ENCODE peak calls at places on chromosomes 1 and 21, in six cellular contexts. T is body of pancreas, F is heart left ventricle, M is spleen, R is upper lobe of left lung, I is stomach. G is an unnamed sample.

GRCh38 chr1:39132505-39133339 is 71.8 kb upstream of the MACF1 start:
- DNase-seq in T (peak; percentile 59), F (peak; percentile 89), M (peak; percentile 88), R (peak; percentile 92), I (peak; percentile 82), G (peak; percentile 85)

GRCh38 chr1:206808615-206809014 is 36.3 kb upstream of the IL10 start:
- DNase-seq in T (peak; percentile 28), F (no peak), M (no peak), R (no peak), I (no peak), G (no peak)

GRCh38 chr1:228986093-228986904 is 251.0 kb downstream of the RHOU start:
- DNase-seq in T (no peak), F (peak; percentile 68), M (no peak), R (no peak), I (peak; percentile 83), G (peak; percentile 36)

GRCh38 chr1:156577512-156577911 is 2.0 kb upstream of the TTC24 start:
- DNase-seq in T (no peak), F (no peak), M (no peak), R (no peak), I (no peak), G (no peak)

GRCh38 chr21:36854391-36854790 is 112.1 kb downstream of the HLCS start:
- DNase-seq in T (peak; percentile 20), F (peak; percentile 40), M (no peak), R (no peak), I (no peak), G (no peak)

GRCh38 chr1:153386500-153386901 is 4.4 kb downstream of the S100A8 start:
- DNase-seq in T (peak; percentile 69), F (peak; percentile 55), M (peak; percentile 80), R (peak; percentile 81), I (peak; percentile 29), G (no peak)

GRCh38 chr1:227161470-227161869 is 156.8 kb downstream of the CDC42BPA start:
- DNase-seq in T (no peak), F (no peak), M (no peak), R (no peak), I (no peak), G (no peak)

GRCh38 chr1:201511925-201512539 is 5.1 kb upstream of the CSRP1 start:
- DNase-seq in T (peak; percentile 62), F (peak; percentile 76), M (peak; percentile 84), R (peak; percentile 90), I (peak; percentile 72), G (no peak)

GRCh38 chr1:206829875-206830274 is 35.5 kb upstream of the IL20 start:
- DNase-seq in T (no peak), F (no peak), M (no peak), R (no peak), I (no peak), G (no peak)

GRCh38 chr1:41498809-41499208 is 14.3 kb upstream of the EDN2 start:
- DNase-seq in T (peak; percentile 83), F (peak; percentile 91), M (no peak), R (peak; percentile 88), I (peak; percentile 85), G (peak; percentile 85)

GRCh38 chr1:49185455-49185980 is 408.8 kb upstream of the BEND5 start:
- DNase-seq in T (no peak), F (no peak), M (no peak), R (no peak), I (no peak), G (no peak)

GRCh38 chr1:179995576-179995975 is 41.0 kb downstream of the CEP350 start:
- DNase-seq in T (no peak), F (no peak), M (no peak), R (no peak), I (no peak), G (no peak)

GRCh38 chr1:47713333-47713953 is 275.6 kb downstream of the FOXD2 start:
- DNase-seq in T (no peak), F (no peak), M (no peak), R (no peak), I (no peak), G (no peak)

GRCh38 chr1:54207287-54207686 is 7.3 kb downstream of the MRPL37 start:
- DNase-seq in T (no peak), F (no peak), M (no peak), R (no peak), I (no peak), G (no peak)

GRCh38 chr1:90706437-90707362 is 10.4 kb downstream of the BARHL2 start:
- DNase-seq in T (peak; percentile 51), F (no peak), M (peak; percentile 78), R (no peak), I (no peak), G (peak; percentile 78)

GRCh38 chr1:151838491-151839412 is 868 bp downstream of the C2CD4D start:
- DNase-seq in T (no peak), F (no peak), M (no peak), R (no peak), I (no peak), G (no peak)

GRCh38 chr21:45599146-45599581 is 44.4 kb upstream of the PCBP3 start:
- DNase-seq in T (no peak), F (no peak), M (peak; percentile 69), R (no peak), I (no peak), G (peak; percentile 49)

GRCh38 chr21:45603481-45603880 is 40.0 kb upstream of the PCBP3 start:
- DNase-seq in T (no peak), F (no peak), M (no peak), R (no peak), I (no peak), G (no peak)

GRCh38 chr21:45602106-45602505 is 41.4 kb upstream of the PCBP3 start:
- DNase-seq in T (no peak), F (no peak), M (peak; percentile 2), R (peak; percentile 3), I (no peak), G (peak; percentile 18)

GRCh38 chr21:45600248-45600647 is 43.3 kb upstream of the PCBP3 start:
- DNase-seq in T (no peak), F (no peak), M (peak; percentile 12), R (no peak), I (no peak), G (peak; percentile 12)

GRCh38 chr21:45601551-45601950 is 42.0 kb upstream of the PCBP3 start:
- DNase-seq in T (no peak), F (no peak), M (peak; percentile 59), R (no peak), I (no peak), G (peak; percentile 40)
- TF ChIP-seq POLR2A in T (no peak), F (no peak), M (no peak), R (no peak), I (no peak), G (no peak)

GRCh38 chr1:56522680-56523079 is 56.7 kb downstream of the PLPP3 start:
- DNase-seq in T (no peak), F (no peak), M (no peak), R (no peak), I (no peak), G (no peak)
- H3K36me3 ChIP-seq in T (peaks cover 5% of the 10 kb centered on the region), F (peaks cover 18% of the 10 kb centered on the region), M (no peaks in the 10 kb centered on the region), R (peaks cover 44% of the 10 kb centered on the region), I (peaks cover 42% of the 10 kb centered on the region), G (peaks cover 27% of the 10 kb centered on the region)

GRCh38 chr1:207858806-207859205 is 52.1 kb downstream of the CD34 start:
- DNase-seq in T (no peak), F (no peak), M (no peak), R (no peak), I (no peak), G (no peak)

GRCh38 chr1:207860531-207860930 is 50.4 kb downstream of the CD34 start:
- DNase-seq in T (no peak), F (no peak), M (no peak), R (no peak), I (no peak), G (no peak)

GRCh38 chr1:207863893-207864535 is 46.9 kb downstream of the CD34 start:
- DNase-seq in T (no peak), F (peak; percentile 57), M (peak; percentile 82), R (peak; percentile 62), I (no peak), G (no peak)

GRCh38 chr1:207862241-207862787 is 48.6 kb downstream of the CD34 start:
- DNase-seq in T (no peak), F (no peak), M (no peak), R (no peak), I (no peak), G (no peak)

GRCh38 chr1:207861442-207862177 is 49.3 kb downstream of the CD34 start:
- DNase-seq in T (no peak), F (no peak), M (no peak), R (no peak), I (no peak), G (no peak)
- TF ChIP-seq POLR2A in T (no peak), F (no peak), M (no peak), R (no peak), I (no peak), G (no peak)

GRCh38 chr1:64685942-64686341 is 58.9 kb upstream of the RAVER2 start:
- DNase-seq in T (no peak), F (no peak), M (no peak), R (no peak), I (no peak), G (no peak)
- H3K36me3 ChIP-seq in T (peaks cover 12% of the 10 kb centered on the region), F (no peaks in the 10 kb centered on the region), M (no peaks in the 10 kb centered on the region), R (peaks cover 22% of the 10 kb centered on the region), I (peaks cover 39% of the 10 kb centered on the region), G (peaks cover 37% of the 10 kb centered on the region)

DNA sequence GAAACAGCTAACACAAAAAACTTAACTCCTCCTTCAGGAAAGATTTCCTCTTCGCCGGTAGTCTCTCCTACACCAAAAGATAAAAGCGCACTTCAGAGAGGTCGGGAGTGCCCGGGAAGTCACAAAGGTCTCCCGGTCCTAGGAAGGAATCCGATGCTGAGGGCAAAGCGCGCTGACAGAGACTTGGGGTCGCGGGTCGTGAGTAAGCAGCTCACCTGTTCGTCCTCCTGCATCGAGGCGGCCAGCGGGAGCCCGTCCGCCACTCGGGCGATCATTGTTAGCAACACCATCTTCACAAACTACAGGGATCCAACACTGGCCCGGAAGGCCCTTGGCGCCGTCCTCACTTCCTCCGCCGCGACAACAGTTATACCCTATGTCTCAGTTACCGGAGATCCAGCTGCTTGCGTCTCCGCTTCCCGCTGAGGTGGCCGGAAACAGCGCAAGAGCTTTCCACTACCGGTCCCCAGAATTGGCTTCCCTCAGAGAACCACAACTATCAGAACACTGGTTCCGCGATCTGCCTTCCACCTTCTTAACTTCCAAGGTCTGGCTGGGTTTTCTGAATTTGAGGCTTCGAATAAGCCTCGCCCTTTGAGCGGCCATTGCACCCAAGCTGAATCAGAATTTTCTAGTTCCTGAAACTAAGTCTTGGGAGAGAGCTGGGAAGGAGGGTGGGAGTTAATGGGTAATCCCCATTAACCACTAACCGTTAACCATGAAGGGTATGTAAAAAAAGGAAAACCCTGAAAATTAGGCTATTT is at the start of gene SEC22B:
- DNase-seq in T (peak; percentile 95), F (peak; percentile 91), M (peak; percentile 95), R (peak; percentile 93), I (peak; percentile 89), G (peak; percentile 93)
- TF ChIP-seq POLR2A in T (peak; percentile 97), F (peak; percentile 79), M (peak; percentile 93), R (peak; percentile 93), I (no peak), G (peak; percentile 30)

GRCh38 chr1:212410231-212410825 is 4.4 kb downstream of the PACC1 start:
- DNase-seq in T (no peak), F (no peak), M (no peak), R (no peak), I (no peak), G (no peak)
- H3K36me3 ChIP-seq in T (peaks cover 3% of the 10 kb centered on the region), F (no peaks in the 10 kb centered on the region), M (peaks cover 4% of the 10 kb centered on the region), R (peaks cover 36% of the 10 kb centered on the region), I (peaks cover 40% of the 10 kb centered on the region), G (peaks cover 27% of the 10 kb centered on the region)